ENCODE peak calls at places on chromosomes 4 and X, in five cellular contexts. J is lower lobe of right lung, C is A549, E is hepatocyte, H is dorsolateral prefrontal cortex. I is an unnamed sample.

GRCh38 chr4:55468724-55469123 is 73.0 kb downstream of the TMEM165 start:
- DNase-seq in J (no peak), C (peak), E (no peak), H (no peak), I (no peak)

GRCh38 chrX:51148848-51149247 is 183.8 kb upstream of the NUDT10 start:
- DNase-seq in J (no peak), C (peak), E (peak), H (no peak), I (no peak)

GRCh38 chr4:117529401-117529800 is 444.0 kb upstream of the TRAM1L1 start:
- DNase-seq in J (no peak), C (no peak), E (no peak), H (no peak), I (no peak)

GRCh38 chr4:70712150-70712549 is 9.6 kb upstream of the RUFY3 start:
- DNase-seq in J (no peak), C (no peak), E (no peak), H (no peak), I (no peak)

GRCh38 chrX:129648514-129649267 is 6.1 kb downstream of the APLN start:
- DNase-seq in J (no peak), C (no peak), E (no peak), H (no peak), I (no peak)

GRCh38 chr4:53273726-53274125 is 92.1 kb downstream of the SCFD2 start:
- DNase-seq in J (no peak), C (no peak), E (no peak), H (no peak), I (no peak)

GRCh38 chrX:15410430-15410829 is 26.2 kb upstream of the VEGFD start:
- DNase-seq in J (no peak), C (no peak), E (no peak), H (no peak), I (no peak)

GRCh38 chr4:161869511-161869910 is 294.3 kb downstream of the FSTL5 start:
- DNase-seq in J (no peak), C (no peak), E (no peak), H (no peak), I (no peak)

GRCh38 chrX:40095588-40096394 is 2.0 kb downstream of the BCOR start:
- DNase-seq in J (peak), C (no peak), E (peak), H (no peak), I (peak)

GRCh38 chr4:119517361-119518229 is 111.0 kb downstream of the PDE5A start:
- DNase-seq in J (no peak), C (peak), E (peak), H (no peak), I (no peak)

GRCh38 chr4:87974856-87975462 is 555 bp upstream of the SPP1 start:
- DNase-seq in J (no peak), C (peak), E (no peak), H (no peak), I (no peak)

GRCh38 chr4:22500128-22500611 is 15.7 kb downstream of the ADGRA3 start:
- DNase-seq in J (no peak), C (no peak), E (no peak), H (no peak), I (no peak)

GRCh38 chr4:94457692-94458106 is 6.0 kb downstream of the PDLIM5 start:
- DNase-seq in J (no peak), C (no peak), E (no peak), H (no peak), I (no peak)

GRCh38 chr4:155796031-155796430 is 37.2 kb downstream of the GUCY1B1 start:
- DNase-seq in J (no peak), C (peak), E (peak), H (no peak), I (no peak)

GRCh38 chrX:110021180-110022022 is 18.5 kb downstream of the TMEM164 start:
- DNase-seq in J (no peak), C (no peak), E (no peak), H (no peak), I (no peak)

GRCh38 chr4:69323284-69323683 is 43.0 kb downstream of the UGT2B28 start:
- DNase-seq in J (no peak), C (no peak), E (no peak), H (no peak), I (no peak)

DNA sequence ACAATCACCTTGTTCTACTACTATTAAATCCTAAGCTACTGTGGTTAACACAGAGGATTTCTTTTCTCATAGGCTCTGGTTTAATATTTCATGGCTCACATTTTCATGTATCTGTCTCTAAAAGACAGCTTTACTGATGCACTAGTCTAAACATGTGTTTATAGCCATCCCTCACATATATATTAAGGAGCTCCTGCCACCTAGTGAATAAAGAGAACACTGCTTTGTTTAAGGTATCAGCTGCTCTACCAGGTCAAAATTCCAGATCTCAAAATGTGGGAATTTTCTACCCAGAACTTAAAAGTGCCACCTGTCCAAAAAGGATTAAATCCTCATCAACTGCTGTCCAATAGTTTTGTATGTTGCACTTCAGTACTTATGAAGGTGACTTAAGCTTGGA is 188.5 kb upstream of the TEX13C start:
- DNase-seq in J (no peak), C (peak), E (peak), H (no peak), I (no peak)
- TF ChIP-seq CTCF in J (peak), C (peak), E (peak), H (no peak), I (no peak)

GRCh38 chr4:41364871-41365270 is 108.1 kb downstream of the UCHL1 start:
- DNase-seq in J (no peak), C (no peak), E (no peak), H (no peak), I (no peak)
- H3K27ac ChIP-seq in J (no peak), C (peak), E (no peak), H (peak), I (no peak)

GRCh38 chr4:26717332-26717731 is 133.4 kb downstream of the TBC1D19 start:
- DNase-seq in J (no peak), C (no peak), E (no peak), H (no peak), I (no peak)
- TF ChIP-seq CTCF in J (no peak), C (no peak), E (no peak), H (no peak), I (no peak)

GRCh38 chrX:46913710-46914109 is 1.5 kb downstream of the JADE3 start:
- DNase-seq in J (peak), C (peak), E (peak), H (no peak), I (no peak)
- H3K27ac ChIP-seq in J (no peak), C (peak), E (peak), H (no peak), I (no peak)

DNA sequence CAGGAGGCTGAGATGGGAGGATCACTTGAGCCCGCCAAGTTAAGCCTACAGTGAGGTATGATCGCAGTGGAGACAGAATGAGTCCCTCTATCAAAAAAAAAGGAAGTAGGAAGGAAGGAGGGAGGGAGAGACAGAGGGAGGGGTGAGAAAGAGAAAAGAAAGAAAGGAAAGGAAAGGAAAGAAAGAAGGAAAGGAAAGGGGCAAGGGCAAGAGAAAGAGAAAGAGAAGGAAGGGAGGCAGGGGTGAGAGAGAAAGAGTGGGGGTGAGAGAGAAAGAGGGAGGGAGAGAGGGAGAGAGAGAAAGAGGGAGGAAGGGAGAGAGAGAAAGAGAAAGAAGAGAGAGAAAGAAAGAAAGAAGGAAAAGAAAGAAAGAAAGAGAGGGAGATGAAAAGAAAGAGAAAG is 13.2 kb downstream of the ELF2 start:
- DNase-seq in J (no peak), C (no peak), E (no peak), H (no peak), I (no peak)
- TF ChIP-seq CTCF in J (no peak), C (no peak), E (no peak), H (no peak), I (no peak)

I was measured in CD4-positive, alpha-beta T cell.